ENCODE peak calls at places on chromosomes 5 and 9, in six cellular contexts. T is cardiac fibroblast, I is PC-3, X is nephron progenitor cell, Z is cardiac muscle cell, R is IMR-90. F is an unnamed sample.

GRCh38 chr9:130446111-130446861 is 1.5 kb downstream of the ASS1 start:
- DNase-seq in T (peak), I (peak), X (peak), Z (peak), R (peak), F (no peak)

GRCh38 chr9:98775831-98776441 is 20.4 kb downstream of the ANKS6 start:
- DNase-seq in T (peak), I (peak), X (peak), Z (peak), R (peak), F (peak)

GRCh38 chr5:172403191-172403794 is 51.0 kb downstream of the SH3PXD2B start:
- DNase-seq in T (no peak), I (no peak), X (peak), Z (peak), R (peak), F (no peak)

GRCh38 chr5:141841781-141842180 is 36.4 kb downstream of the PCDH1 start:
- DNase-seq in T (no peak), I (no peak), X (no peak), Z (no peak), R (no peak), F (no peak)

GRCh38 chr5:164052536-164053090 is 547.2 kb downstream of the MAT2B start:
- DNase-seq in T (peak), I (no peak), X (no peak), Z (peak), R (peak), F (peak)

GRCh38 chr5:145347026-145347616 is 488.0 kb downstream of the PRELID2 start:
- DNase-seq in T (peak), I (peak), X (peak), Z (peak), R (peak), F (no peak)

GRCh38 chr5:67283275-67283987 is 86.8 kb upstream of the CD180 start:
- DNase-seq in T (no peak), I (no peak), X (no peak), Z (no peak), R (no peak), F (no peak)

GRCh38 chr5:150106669-150107068 is 20.3 kb upstream of the CSF1R start:
- DNase-seq in T (no peak), I (no peak), X (no peak), Z (no peak), R (no peak), F (no peak)

GRCh38 chr5:143554194-143554717 is 150.8 kb upstream of the NR3C1 start:
- DNase-seq in T (peak), I (peak), X (no peak), Z (peak), R (peak), F (peak)

GRCh38 chr5:68028131-68028727 is 187.3 kb upstream of the PIK3R1 start:
- DNase-seq in T (no peak), I (no peak), X (no peak), Z (peak), R (no peak), F (no peak)

GRCh38 chr9:111599092-111599947 is at the start of gene PTGR1:
- DNase-seq in T (peak), I (peak), X (peak), Z (peak), R (peak), F (peak)

GRCh38 chr9:23229764-23230434 is 596.1 kb downstream of the ELAVL2 start:
- DNase-seq in T (no peak), I (no peak), X (no peak), Z (no peak), R (no peak), F (no peak)

GRCh38 chr5:95283761-95284511 is 958 bp downstream of the MCTP1 start:
- DNase-seq in T (peak), I (peak), X (peak), Z (peak), R (no peak), F (no peak)

GRCh38 chr9:76690575-76691370 is 73.5 kb upstream of the PCA3 start:
- DNase-seq in T (no peak), I (no peak), X (no peak), Z (no peak), R (no peak), F (no peak)

GRCh38 chr5:68287976-68288755 is 72.6 kb downstream of the PIK3R1 start:
- DNase-seq in T (peak), I (peak), X (peak), Z (peak), R (peak), F (peak)

GRCh38 chr5:22541037-22541436 is 312.1 kb downstream of the CDH12 start:
- DNase-seq in T (no peak), I (no peak), X (no peak), Z (no peak), R (no peak), F (no peak)

GRCh38 chr9:91900057-91900816 is 49.8 kb downstream of the ROR2 start:
- DNase-seq in T (no peak), I (no peak), X (no peak), Z (peak), R (no peak), F (no peak)

GRCh38 chr9:16726718-16727451 is 143.6 kb downstream of the BNC2 start:
- DNase-seq in T (peak), I (peak), X (peak), Z (peak), R (peak), F (peak)

GRCh38 chr9:107953556-107954158 is 464.1 kb upstream of the KLF4 start:
- DNase-seq in T (no peak), I (no peak), X (no peak), Z (no peak), R (no peak), F (no peak)

GRCh38 chr9:5846080-5846479 is 13.2 kb upstream of the ERMP1 start:
- DNase-seq in T (no peak), I (no peak), X (no peak), Z (no peak), R (no peak), F (no peak)

GRCh38 chr5:88450239-88450638 is 181.6 kb upstream of the TMEM161B start:
- DNase-seq in T (no peak), I (no peak), X (no peak), Z (no peak), R (no peak), F (no peak)

GRCh38 chr9:34634551-34634945 is 3.0 kb downstream of the SIGMAR1 start:
- DNase-seq in T (no peak), I (no peak), X (no peak), Z (no peak), R (no peak), F (no peak)

GRCh38 chr5:124059200-124059599 is 547.2 kb downstream of the CSNK1G3 start:
- DNase-seq in T (no peak), I (peak), X (no peak), Z (no peak), R (no peak), F (no peak)

GRCh38 chr9:69976165-69976564 is 67.5 kb upstream of the MAMDC2 start:
- DNase-seq in T (peak), I (peak), X (no peak), Z (peak), R (peak), F (peak)

GRCh38 chr5:131019601-131020315 is 145.3 kb downstream of the HINT1 start:
- DNase-seq in T (no peak), I (peak), X (no peak), Z (no peak), R (no peak), F (no peak)

GRCh38 chr5:162189719-162190118 is 122.1 kb downstream of the GABRG2 start:
- DNase-seq in T (no peak), I (no peak), X (no peak), Z (no peak), R (no peak), F (no peak)

GRCh38 chr9:133888048-133888778 is 103.9 kb downstream of the VAV2 start:
- DNase-seq in T (no peak), I (no peak), X (no peak), Z (no peak), R (no peak), F (no peak)

GRCh38 chr5:137632716-137633115 is 103.2 kb downstream of the KLHL3 start:
- DNase-seq in T (no peak), I (no peak), X (no peak), Z (no peak), R (peak), F (no peak)

GRCh38 chr5:10283927-10284635 is 23.6 kb downstream of the CMBL start:
- DNase-seq in T (peak), I (peak), X (peak), Z (peak), R (peak), F (peak)

GRCh38 chr5:178590924-178591423 is 781 bp upstream of the COL23A1 start:
- DNase-seq in T (no peak), I (no peak), X (no peak), Z (no peak), R (peak), F (no peak)

GRCh38 chr9:115992834-115993233 is 160.8 kb upstream of the PAPPA start:
- DNase-seq in T (peak), I (no peak), X (no peak), Z (no peak), R (peak), F (peak)

GRCh38 chr9:97220894-97221477 is 86.5 kb upstream of the CCDC180 start:
- DNase-seq in T (no peak), I (no peak), X (peak), Z (no peak), R (no peak), F (no peak)